ENCODE peak calls at places on chromosomes 5 and 9, in seven cellular contexts. X is CD8-positive, alpha-beta memory T cell; D is stimulated activated CD4-positive, alpha-beta T cell treated with anti-CD3 and anti-CD28 coated beads, Interleukin-15, amount 100 ng/mL, for 24 hours; C is NCI-H1436; V is small intestine; F is globus pallidus; B is islet precursor cell. P is an unnamed sample.

GRCh38 chr9:92276223-92277007 is 17.1 kb downstream of the IARS1 start:
- DNase-seq in B (no peak), C (no peak), D (no peak), F (no peak), X (no peak), V (no peak), P (no peak)

GRCh38 chr9:136239963-136240330 is 5.7 kb downstream of the QSOX2 start:
- DNase-seq in C (peak), V (no peak), B (no peak), F (no peak), X (no peak), D (no peak), P (no peak)

GRCh38 chr9:2179557-2179956 is 164.4 kb downstream of the SMARCA2 start:
- DNase-seq in V (no peak), F (no peak), B (no peak), D (no peak), C (no peak), X (no peak), P (no peak)

GRCh38 chr5:157233515-157233914 is 32.4 kb upstream of the CYFIP2 start:
- DNase-seq in V (no peak), D (no peak), F (no peak), X (no peak), B (no peak), C (no peak), P (no peak)

GRCh38 chr5:162683280-162683679 is 615.7 kb downstream of the GABRG2 start:
- DNase-seq in D (no peak), V (peak), X (no peak), C (no peak), B (no peak), F (no peak), P (no peak)

GRCh38 chr5:157546456-157547100 is 29.0 kb downstream of the ADAM19 start:
- DNase-seq in V (no peak), D (no peak), F (no peak), B (no peak), X (no peak), C (no peak), P (no peak)

GRCh38 chr9:98783518-98784226 is 12.7 kb downstream of the ANKS6 start:
- DNase-seq in V (no peak), B (no peak), X (no peak), D (no peak), F (no peak), C (no peak), P (no peak)

GRCh38 chr9:81289622-81290021 is 399.7 kb downstream of the TLE1 start:
- DNase-seq in C (no peak), B (no peak), F (no peak), V (no peak), D (no peak), X (no peak), P (no peak)

GRCh38 chr5:141001466-141001853 is 35.2 kb downstream of the PCDHAC2 start:
- DNase-seq in D (no peak), C (no peak), V (no peak), X (no peak), B (peak), F (no peak), P (no peak)

GRCh38 chr5:72600401-72600981 is 93.3 kb upstream of the ZNF366 start:
- DNase-seq in X (no peak), F (no peak), D (no peak), B (no peak), C (no peak), V (peak), P (no peak)

P was measured in DND-41.